ENCODE peak calls at places on chromosomes 12 and 14, in eight cellular contexts. One of them, this sample, is unnamed.

GRCh38 chr14:72721042-72721540 is 172.8 kb downstream of the DPF3 start:
- DNase-seq in WERI-Rb-1: no peak
- DNase-seq in BJ: no peak
- DNase-seq in heart right ventricle: no peak
- DNase-seq in cardiac fibroblast: no peak
- DNase-seq in fibroblast of pulmonary artery: no peak
- DNase-seq in uterus: no peak
- DNase-seq in astrocyte of the spinal cord: no peak
- DNase-seq in this sample: no peak

GRCh38 chr12:14384783-14385638 is 19.5 kb downstream of the ATF7IP start:
- DNase-seq in fibroblast of pulmonary artery: peak; percentile 97
- DNase-seq in BJ: peak; percentile 57
- DNase-seq in cardiac fibroblast: peak; percentile 97
- DNase-seq in astrocyte of the spinal cord: peak; percentile 97
- DNase-seq in uterus: peak; percentile 57
- DNase-seq in heart right ventricle: no peak
- DNase-seq in WERI-Rb-1: peak; percentile 30
- DNase-seq in this sample: peak; percentile 88

GRCh38 chr12:4379410-4379809 is at the start of gene FGF23:
- DNase-seq in astrocyte of the spinal cord: peak; percentile 33
- DNase-seq in fibroblast of pulmonary artery: peak; percentile 23
- DNase-seq in WERI-Rb-1: no peak
- DNase-seq in BJ: no peak
- DNase-seq in heart right ventricle: peak; percentile 17
- DNase-seq in cardiac fibroblast: peak; percentile 3
- DNase-seq in uterus: no peak
- DNase-seq in this sample: peak; percentile 3

GRCh38 chr12:117768860-117769259 is 199.9 kb downstream of the KSR2 start:
- DNase-seq in cardiac fibroblast: no peak
- DNase-seq in fibroblast of pulmonary artery: no peak
- DNase-seq in heart right ventricle: no peak
- DNase-seq in uterus: no peak
- DNase-seq in BJ: no peak
- DNase-seq in astrocyte of the spinal cord: no peak
- DNase-seq in WERI-Rb-1: no peak
- DNase-seq in this sample: no peak

GRCh38 chr14:99389171-99389826 is 91.4 kb downstream of the SETD3 start:
- DNase-seq in heart right ventricle: peak; percentile 31
- DNase-seq in cardiac fibroblast: peak; percentile 38
- DNase-seq in BJ: no peak
- DNase-seq in WERI-Rb-1: peak; percentile 77
- DNase-seq in fibroblast of pulmonary artery: peak; percentile 35
- DNase-seq in uterus: no peak
- DNase-seq in astrocyte of the spinal cord: peak; percentile 24
- DNase-seq in this sample: peak; percentile 24

GRCh38 chr14:102217399-102217798 is 77.7 kb downstream of the WDR20 start:
- DNase-seq in fibroblast of pulmonary artery: no peak
- DNase-seq in astrocyte of the spinal cord: no peak
- DNase-seq in BJ: no peak
- DNase-seq in uterus: no peak
- DNase-seq in heart right ventricle: no peak
- DNase-seq in WERI-Rb-1: no peak
- DNase-seq in cardiac fibroblast: no peak
- DNase-seq in this sample: no peak

GRCh38 chr14:92651106-92651792 is 97.2 kb downstream of the LGMN start:
- DNase-seq in WERI-Rb-1: no peak
- DNase-seq in cardiac fibroblast: no peak
- DNase-seq in astrocyte of the spinal cord: no peak
- DNase-seq in heart right ventricle: no peak
- DNase-seq in uterus: no peak
- DNase-seq in fibroblast of pulmonary artery: no peak
- DNase-seq in BJ: no peak
- DNase-seq in this sample: no peak

GRCh38 chr14:23174785-23175184 is 8.7 kb downstream of the SLC7A8 start:
- DNase-seq in cardiac fibroblast: no peak
- DNase-seq in heart right ventricle: no peak
- DNase-seq in fibroblast of pulmonary artery: no peak
- DNase-seq in uterus: no peak
- DNase-seq in WERI-Rb-1: no peak
- DNase-seq in BJ: no peak
- DNase-seq in astrocyte of the spinal cord: no peak
- DNase-seq in this sample: no peak

GRCh38 chr12:28017873-28018255 is 45.3 kb upstream of the PTHLH start:
- DNase-seq in uterus: no peak
- DNase-seq in heart right ventricle: no peak
- DNase-seq in astrocyte of the spinal cord: no peak
- DNase-seq in fibroblast of pulmonary artery: no peak
- DNase-seq in cardiac fibroblast: no peak
- DNase-seq in WERI-Rb-1: no peak
- DNase-seq in BJ: no peak
- DNase-seq in this sample: no peak

GRCh38 chr12:52517888-52518287 is 2.3 kb downstream of the KRT5 start:
- DNase-seq in uterus: no peak
- DNase-seq in astrocyte of the spinal cord: no peak
- DNase-seq in BJ: no peak
- DNase-seq in heart right ventricle: no peak
- DNase-seq in cardiac fibroblast: no peak
- DNase-seq in fibroblast of pulmonary artery: no peak
- DNase-seq in WERI-Rb-1: no peak
- DNase-seq in this sample: no peak

GRCh38 chr12:105588126-105588525 is 257.6 kb downstream of the C12orf75 start:
- DNase-seq in cardiac fibroblast: no peak
- DNase-seq in heart right ventricle: no peak
- DNase-seq in fibroblast of pulmonary artery: no peak
- DNase-seq in uterus: no peak
- DNase-seq in WERI-Rb-1: no peak
- DNase-seq in astrocyte of the spinal cord: no peak
- DNase-seq in BJ: no peak
- DNase-seq in this sample: no peak

GRCh38 chr14:105487449-105487985 is 831 bp downstream of the CRIP1 start:
- DNase-seq in heart right ventricle: peak; percentile 75
- DNase-seq in WERI-Rb-1: no peak
- DNase-seq in uterus: no peak
- DNase-seq in astrocyte of the spinal cord: no peak
- DNase-seq in fibroblast of pulmonary artery: no peak
- DNase-seq in BJ: no peak
- DNase-seq in cardiac fibroblast: no peak
- DNase-seq in this sample: no peak
- H3K4me3 ChIP-seq in heart right ventricle: peak overlapping the region; percentile 81
- H3K4me3 ChIP-seq in WERI-Rb-1: no peak overlapping the region
- H3K4me3 ChIP-seq in uterus: peak overlapping the region; percentile 32
- H3K4me3 ChIP-seq in astrocyte of the spinal cord: no peak overlapping the region
- H3K4me3 ChIP-seq in fibroblast of pulmonary artery: no peak overlapping the region
- H3K4me3 ChIP-seq in BJ: no peak overlapping the region
- H3K4me3 ChIP-seq in cardiac fibroblast: peak overlapping the region; percentile 10
- H3K4me3 ChIP-seq in this sample: peak overlapping the region; percentile 69

DNA sequence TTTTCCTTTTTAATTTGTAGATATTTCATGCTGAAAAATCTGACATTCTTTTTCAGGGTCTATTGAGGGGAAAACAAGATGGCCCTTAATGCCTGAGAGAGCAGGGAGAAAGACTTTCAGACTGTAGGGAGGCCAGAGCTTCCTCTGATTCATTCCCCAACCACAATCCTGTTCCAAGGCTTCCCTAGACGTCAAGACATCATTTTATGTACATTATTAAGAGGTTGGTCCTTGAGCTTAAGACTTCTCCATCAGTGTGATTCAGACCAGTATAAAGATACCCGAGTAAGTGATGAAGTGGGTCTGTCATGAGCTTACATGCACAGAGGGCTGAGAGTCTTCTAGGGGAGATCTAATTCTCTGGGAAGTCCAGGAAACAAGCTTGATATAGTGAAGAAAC is 57.3 kb downstream of the AVPR1A start:
- DNase-seq in BJ: no peak
- DNase-seq in fibroblast of pulmonary artery: no peak
- DNase-seq in astrocyte of the spinal cord: no peak
- DNase-seq in heart right ventricle: no peak
- DNase-seq in cardiac fibroblast: no peak
- DNase-seq in uterus: no peak
- DNase-seq in WERI-Rb-1: no peak
- DNase-seq in this sample: no peak
- TF ChIP-seq CTCF in BJ: no peak
- TF ChIP-seq CTCF in fibroblast of pulmonary artery: no peak
- TF ChIP-seq CTCF in astrocyte of the spinal cord: no peak
- TF ChIP-seq CTCF in heart right ventricle: no peak
- TF ChIP-seq CTCF in cardiac fibroblast: no peak
- TF ChIP-seq CTCF in uterus: no peak
- TF ChIP-seq CTCF in WERI-Rb-1: no peak
- TF ChIP-seq CTCF in this sample: no peak

GRCh38 chr14:96861568-96862310 is 64.6 kb downstream of the VRK1 start:
- DNase-seq in fibroblast of pulmonary artery: no peak
- DNase-seq in astrocyte of the spinal cord: no peak
- DNase-seq in BJ: no peak
- DNase-seq in cardiac fibroblast: no peak
- DNase-seq in uterus: no peak
- DNase-seq in heart right ventricle: no peak
- DNase-seq in WERI-Rb-1: peak; percentile 64
- DNase-seq in this sample: no peak
- H3K4me3 ChIP-seq in fibroblast of pulmonary artery: no peak overlapping the region
- H3K4me3 ChIP-seq in astrocyte of the spinal cord: no peak overlapping the region
- H3K4me3 ChIP-seq in BJ: no peak overlapping the region
- H3K4me3 ChIP-seq in cardiac fibroblast: no peak overlapping the region
- H3K4me3 ChIP-seq in uterus: no peak overlapping the region
- H3K4me3 ChIP-seq in heart right ventricle: no peak overlapping the region
- H3K4me3 ChIP-seq in WERI-Rb-1: no peak overlapping the region
- H3K4me3 ChIP-seq in this sample: no peak overlapping the region

DNA sequence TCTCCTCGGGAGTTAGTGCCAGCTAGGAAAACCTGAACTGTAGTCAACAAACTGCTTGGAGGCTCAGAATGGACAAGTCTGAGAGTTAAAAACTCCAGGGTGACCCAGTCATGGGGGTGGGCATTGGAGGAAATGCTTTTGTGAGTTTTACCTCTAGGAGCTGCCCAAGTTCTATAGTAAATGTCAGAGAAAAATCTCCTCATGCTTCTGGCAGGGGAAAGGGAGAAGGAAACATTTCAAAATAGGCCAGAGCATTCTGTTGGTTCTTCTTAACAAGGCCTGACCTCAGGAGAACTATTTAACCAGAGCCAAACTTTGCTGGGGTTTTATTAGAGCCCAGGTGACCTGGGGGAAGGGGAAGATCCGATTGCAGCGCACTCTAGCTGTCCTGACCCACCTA is 12.3 kb downstream of the NINJ2 start:
- DNase-seq in BJ: no peak
- DNase-seq in cardiac fibroblast: no peak
- DNase-seq in astrocyte of the spinal cord: no peak
- DNase-seq in fibroblast of pulmonary artery: no peak
- DNase-seq in heart right ventricle: no peak
- DNase-seq in WERI-Rb-1: no peak
- DNase-seq in uterus: no peak
- DNase-seq in this sample: no peak
- TF ChIP-seq CTCF in BJ: no peak
- TF ChIP-seq CTCF in cardiac fibroblast: no peak
- TF ChIP-seq CTCF in astrocyte of the spinal cord: peak; percentile 4
- TF ChIP-seq CTCF in fibroblast of pulmonary artery: peak; percentile 1
- TF ChIP-seq CTCF in heart right ventricle: peak; percentile 21
- TF ChIP-seq CTCF in WERI-Rb-1: no peak
- TF ChIP-seq CTCF in uterus: no peak
- TF ChIP-seq CTCF in this sample: no peak

DNA sequence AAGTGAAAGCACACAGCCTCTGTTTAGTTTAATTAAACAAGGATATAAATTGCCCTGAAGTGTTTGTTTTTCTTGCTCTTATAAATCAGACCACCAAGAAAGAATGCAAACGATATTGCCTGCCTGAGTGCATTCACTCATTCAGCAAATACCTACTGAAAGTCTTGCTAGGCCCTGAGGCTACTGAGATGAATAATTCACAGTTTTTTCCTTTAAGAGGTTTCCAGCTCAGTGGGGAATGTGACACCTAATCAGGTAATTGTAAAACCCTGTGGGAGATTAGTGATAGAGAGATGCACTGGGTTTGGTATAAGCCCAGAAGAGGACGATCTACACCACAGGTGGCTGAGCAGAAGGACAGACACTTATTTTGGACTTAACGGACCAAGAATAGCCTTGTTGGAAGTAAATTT is 151.4 kb downstream of the SLC35F4 start:
- DNase-seq in uterus: no peak
- DNase-seq in astrocyte of the spinal cord: no peak
- DNase-seq in BJ: no peak
- DNase-seq in cardiac fibroblast: no peak
- DNase-seq in fibroblast of pulmonary artery: no peak
- DNase-seq in heart right ventricle: no peak
- DNase-seq in WERI-Rb-1: peak; percentile 43
- DNase-seq in this sample: no peak
- H3K4me3 ChIP-seq in uterus: no peak overlapping the region
- H3K4me3 ChIP-seq in astrocyte of the spinal cord: no peak overlapping the region
- H3K4me3 ChIP-seq in BJ: no peak overlapping the region
- H3K4me3 ChIP-seq in cardiac fibroblast: no peak overlapping the region
- H3K4me3 ChIP-seq in fibroblast of pulmonary artery: no peak overlapping the region
- H3K4me3 ChIP-seq in heart right ventricle: no peak overlapping the region
- H3K4me3 ChIP-seq in WERI-Rb-1: no peak overlapping the region
- H3K4me3 ChIP-seq in this sample: no peak overlapping the region

GRCh38 chr12:2053675-2054070 is 886 bp downstream of the CACNA1C start:
- DNase-seq in BJ: no peak
- DNase-seq in heart right ventricle: peak; percentile 42
- DNase-seq in astrocyte of the spinal cord: no peak
- DNase-seq in uterus: peak; percentile 65
- DNase-seq in fibroblast of pulmonary artery: no peak
- DNase-seq in WERI-Rb-1: no peak
- DNase-seq in cardiac fibroblast: no peak
- DNase-seq in this sample: peak; percentile 47

GRCh38 chr12:2051700-2052625 is 824 bp upstream of the CACNA1C start:
- DNase-seq in WERI-Rb-1: no peak
- DNase-seq in uterus: no peak
- DNase-seq in heart right ventricle: no peak
- DNase-seq in astrocyte of the spinal cord: no peak
- DNase-seq in BJ: no peak
- DNase-seq in fibroblast of pulmonary artery: no peak
- DNase-seq in cardiac fibroblast: no peak
- DNase-seq in this sample: no peak

GRCh38 chr12:2054091-2055018 is 1.6 kb downstream of the CACNA1C start:
- DNase-seq in fibroblast of pulmonary artery: no peak
- DNase-seq in heart right ventricle: no peak
- DNase-seq in astrocyte of the spinal cord: no peak
- DNase-seq in BJ: no peak
- DNase-seq in uterus: no peak
- DNase-seq in WERI-Rb-1: peak; percentile 24
- DNase-seq in cardiac fibroblast: no peak
- DNase-seq in this sample: no peak

GRCh38 chr12:2049604-2050540 is 2.9 kb upstream of the CACNA1C start:
- DNase-seq in BJ: no peak
- DNase-seq in WERI-Rb-1: no peak
- DNase-seq in fibroblast of pulmonary artery: no peak
- DNase-seq in cardiac fibroblast: no peak
- DNase-seq in heart right ventricle: no peak
- DNase-seq in astrocyte of the spinal cord: no peak
- DNase-seq in uterus: no peak
- DNase-seq in this sample: peak; percentile 25

GRCh38 chr12:2052861-2053674 is at the start of gene CACNA1C:
- DNase-seq in fibroblast of pulmonary artery: peak; percentile 37
- DNase-seq in uterus: peak; percentile 70
- DNase-seq in astrocyte of the spinal cord: peak; percentile 52
- DNase-seq in WERI-Rb-1: peak; percentile 67
- DNase-seq in cardiac fibroblast: peak; percentile 47
- DNase-seq in heart right ventricle: peak; percentile 71
- DNase-seq in BJ: no peak
- DNase-seq in this sample: peak; percentile 69
- TF ChIP-seq CTCF in fibroblast of pulmonary artery: no peak
- TF ChIP-seq CTCF in uterus: peak; percentile 67
- TF ChIP-seq CTCF in astrocyte of the spinal cord: peak; percentile 35
- TF ChIP-seq CTCF in WERI-Rb-1: peak; percentile 43
- TF ChIP-seq CTCF in cardiac fibroblast: peak; percentile 3
- TF ChIP-seq CTCF in heart right ventricle: no peak
- TF ChIP-seq CTCF in BJ: peak; percentile 5
- TF ChIP-seq CTCF in this sample: peak; percentile 36

This sample was measured in AG10803.